ENCODE peak calls at places on chromosomes 12 and 14, in nine cellular contexts. One of them, this sample, is unnamed.
A peak's percentile ranks its signal among the peaks of the same experiment; 100 is the strongest.

GRCh38 chr12:56300644-56301464 is 724 bp upstream of the CS start:
- DNase-seq in stimulated activated CD4-positive, alpha-beta T cell treated with anti-CD3 and anti-CD28 coated beads, Interleukin-1b, Interleukin-23, amount 100 ng/mL, for 24 hours: no peak
- DNase-seq in activated naive CD8-positive, alpha-beta T cell treated with anti-CD3 and anti-CD28 coated beads, Interleukin-2, amount 50 U/mL, for 24 hours: no peak
- DNase-seq in NCI-H1436 treated with DMSO at 0.1 percent for 48 hours: no peak
- DNase-seq in SK-N-DZ: no peak
- DNase-seq in Daoy: no peak
- DNase-seq in AG04449: no peak
- DNase-seq in WTC11: no peak
- DNase-seq in NCI-H1092 treated with DMSO at 0.1 percent for 48 hours: no peak
- DNase-seq in this sample: no peak

GRCh38 chr14:99195602-99196309 is 76.2 kb downstream of the BCL11B start:
- DNase-seq in stimulated activated CD4-positive, alpha-beta T cell treated with anti-CD3 and anti-CD28 coated beads, Interleukin-1b, Interleukin-23, amount 100 ng/mL, for 24 hours: no peak
- DNase-seq in NCI-H1436 treated with DMSO at 0.1 percent for 48 hours: no peak
- DNase-seq in WTC11: no peak
- DNase-seq in activated naive CD8-positive, alpha-beta T cell treated with anti-CD3 and anti-CD28 coated beads, Interleukin-2, amount 50 U/mL, for 24 hours: no peak
- DNase-seq in AG04449: no peak
- DNase-seq in SK-N-DZ: no peak
- DNase-seq in NCI-H1092 treated with DMSO at 0.1 percent for 48 hours: peak; percentile 87
- DNase-seq in Daoy: peak; percentile 71
- DNase-seq in this sample: no peak

GRCh38 chr14:78902010-78902623 is 731.9 kb downstream of the NRXN3 start:
- DNase-seq in NCI-H1436 treated with DMSO at 0.1 percent for 48 hours: peak; percentile 29
- DNase-seq in AG04449: peak; percentile 9
- DNase-seq in activated naive CD8-positive, alpha-beta T cell treated with anti-CD3 and anti-CD28 coated beads, Interleukin-2, amount 50 U/mL, for 24 hours: peak; percentile 6
- DNase-seq in stimulated activated CD4-positive, alpha-beta T cell treated with anti-CD3 and anti-CD28 coated beads, Interleukin-1b, Interleukin-23, amount 100 ng/mL, for 24 hours: no peak
- DNase-seq in NCI-H1092 treated with DMSO at 0.1 percent for 48 hours: peak; percentile 36
- DNase-seq in Daoy: no peak
- DNase-seq in SK-N-DZ: peak; percentile 32
- DNase-seq in WTC11: peak; percentile 55
- DNase-seq in this sample: no peak

GRCh38 chr12:24901975-24902461 is 46.9 kb downstream of the BCAT1 start:
- DNase-seq in WTC11: peak; percentile 53
- DNase-seq in AG04449: no peak
- DNase-seq in stimulated activated CD4-positive, alpha-beta T cell treated with anti-CD3 and anti-CD28 coated beads, Interleukin-1b, Interleukin-23, amount 100 ng/mL, for 24 hours: no peak
- DNase-seq in NCI-H1436 treated with DMSO at 0.1 percent for 48 hours: no peak
- DNase-seq in SK-N-DZ: no peak
- DNase-seq in activated naive CD8-positive, alpha-beta T cell treated with anti-CD3 and anti-CD28 coated beads, Interleukin-2, amount 50 U/mL, for 24 hours: peak; percentile 25
- DNase-seq in Daoy: no peak
- DNase-seq in NCI-H1092 treated with DMSO at 0.1 percent for 48 hours: no peak
- DNase-seq in this sample: no peak

GRCh38 chr12:69007166-69007857 is 74.3 kb upstream of the CPM start:
- DNase-seq in AG04449: no peak
- DNase-seq in NCI-H1436 treated with DMSO at 0.1 percent for 48 hours: peak; percentile 57
- DNase-seq in stimulated activated CD4-positive, alpha-beta T cell treated with anti-CD3 and anti-CD28 coated beads, Interleukin-1b, Interleukin-23, amount 100 ng/mL, for 24 hours: no peak
- DNase-seq in Daoy: peak; percentile 69
- DNase-seq in SK-N-DZ: no peak
- DNase-seq in NCI-H1092 treated with DMSO at 0.1 percent for 48 hours: peak; percentile 62
- DNase-seq in WTC11: no peak
- DNase-seq in activated naive CD8-positive, alpha-beta T cell treated with anti-CD3 and anti-CD28 coated beads, Interleukin-2, amount 50 U/mL, for 24 hours: peak; percentile 4
- DNase-seq in this sample: no peak

GRCh38 chr12:94207467-94208432 is 59.4 kb downstream of the PLXNC1 start:
- DNase-seq in Daoy: peak; percentile 11
- DNase-seq in activated naive CD8-positive, alpha-beta T cell treated with anti-CD3 and anti-CD28 coated beads, Interleukin-2, amount 50 U/mL, for 24 hours: peak; percentile 34
- DNase-seq in WTC11: no peak
- DNase-seq in NCI-H1436 treated with DMSO at 0.1 percent for 48 hours: no peak
- DNase-seq in SK-N-DZ: no peak
- DNase-seq in NCI-H1092 treated with DMSO at 0.1 percent for 48 hours: no peak
- DNase-seq in AG04449: no peak
- DNase-seq in stimulated activated CD4-positive, alpha-beta T cell treated with anti-CD3 and anti-CD28 coated beads, Interleukin-1b, Interleukin-23, amount 100 ng/mL, for 24 hours: peak; percentile 13
- DNase-seq in this sample: no peak

GRCh38 chr12:58886474-58886873 is 33.8 kb downstream of the LRIG3 start:
- DNase-seq in Daoy: no peak
- DNase-seq in WTC11: no peak
- DNase-seq in NCI-H1092 treated with DMSO at 0.1 percent for 48 hours: no peak
- DNase-seq in stimulated activated CD4-positive, alpha-beta T cell treated with anti-CD3 and anti-CD28 coated beads, Interleukin-1b, Interleukin-23, amount 100 ng/mL, for 24 hours: no peak
- DNase-seq in SK-N-DZ: no peak
- DNase-seq in AG04449: no peak
- DNase-seq in activated naive CD8-positive, alpha-beta T cell treated with anti-CD3 and anti-CD28 coated beads, Interleukin-2, amount 50 U/mL, for 24 hours: no peak
- DNase-seq in NCI-H1436 treated with DMSO at 0.1 percent for 48 hours: no peak
- DNase-seq in this sample: no peak

GRCh38 chr14:105046891-105047282 is 18.3 kb downstream of the GPR132 start:
- DNase-seq in Daoy: no peak
- DNase-seq in SK-N-DZ: no peak
- DNase-seq in NCI-H1092 treated with DMSO at 0.1 percent for 48 hours: no peak
- DNase-seq in activated naive CD8-positive, alpha-beta T cell treated with anti-CD3 and anti-CD28 coated beads, Interleukin-2, amount 50 U/mL, for 24 hours: no peak
- DNase-seq in stimulated activated CD4-positive, alpha-beta T cell treated with anti-CD3 and anti-CD28 coated beads, Interleukin-1b, Interleukin-23, amount 100 ng/mL, for 24 hours: no peak
- DNase-seq in NCI-H1436 treated with DMSO at 0.1 percent for 48 hours: no peak
- DNase-seq in AG04449: no peak
- DNase-seq in WTC11: no peak
- DNase-seq in this sample: no peak

GRCh38 chr12:49968431-49968830 is 4.3 kb upstream of the AQP6 start:
- DNase-seq in AG04449: no peak
- DNase-seq in Daoy: no peak
- DNase-seq in activated naive CD8-positive, alpha-beta T cell treated with anti-CD3 and anti-CD28 coated beads, Interleukin-2, amount 50 U/mL, for 24 hours: no peak
- DNase-seq in stimulated activated CD4-positive, alpha-beta T cell treated with anti-CD3 and anti-CD28 coated beads, Interleukin-1b, Interleukin-23, amount 100 ng/mL, for 24 hours: no peak
- DNase-seq in NCI-H1092 treated with DMSO at 0.1 percent for 48 hours: no peak
- DNase-seq in SK-N-DZ: no peak
- DNase-seq in NCI-H1436 treated with DMSO at 0.1 percent for 48 hours: no peak
- DNase-seq in WTC11: no peak
- DNase-seq in this sample: no peak

This sample was measured in posterior vena cava.